ENCODE peak calls at places on chromosome 2, in seven cellular contexts. One of them, this sample, is unnamed.
A peak's percentile ranks its signal among the peaks of the same experiment; 100 is the strongest.

GRCh38 chr2:240639566-240639965 is 14.3 kb downstream of the GPR35 start:
- DNase-seq in tibial artery: no peak
- DNase-seq in CD4-positive, alpha-beta memory T cell: no peak
- DNase-seq in heart left ventricle: no peak
- DNase-seq in lung: no peak
- DNase-seq in kidney: no peak
- DNase-seq in OCI-LY7: no peak
- DNase-seq in this sample: no peak

GRCh38 chr2:104577143-104577542 is 276.8 kb upstream of the POU3F3 start:
- DNase-seq in CD4-positive, alpha-beta memory T cell: no peak
- DNase-seq in lung: no peak
- DNase-seq in tibial artery: no peak
- DNase-seq in heart left ventricle: no peak
- DNase-seq in kidney: no peak
- DNase-seq in OCI-LY7: no peak
- DNase-seq in this sample: no peak

GRCh38 chr2:149329470-149330126 is 789 bp upstream of the LYPD6 start:
- DNase-seq in OCI-LY7: no peak
- DNase-seq in kidney: peak; percentile 81
- DNase-seq in CD4-positive, alpha-beta memory T cell: no peak
- DNase-seq in heart left ventricle: no peak
- DNase-seq in lung: peak; percentile 40
- DNase-seq in tibial artery: peak; percentile 36
- DNase-seq in this sample: peak; percentile 72

GRCh38 chr2:66531156-66531555 is 96.2 kb downstream of the MEIS1 start:
- DNase-seq in kidney: no peak
- DNase-seq in CD4-positive, alpha-beta memory T cell: no peak
- DNase-seq in lung: no peak
- DNase-seq in tibial artery: no peak
- DNase-seq in OCI-LY7: no peak
- DNase-seq in heart left ventricle: no peak
- DNase-seq in this sample: no peak

GRCh38 chr2:157849591-157849990 is 26.5 kb downstream of the ACVR1 start:
- DNase-seq in heart left ventricle: no peak
- DNase-seq in CD4-positive, alpha-beta memory T cell: no peak
- DNase-seq in lung: no peak
- DNase-seq in tibial artery: no peak
- DNase-seq in kidney: no peak
- DNase-seq in OCI-LY7: no peak
- DNase-seq in this sample: no peak

GRCh38 chr2:8574196-8575010 is 107.5 kb upstream of the ID2 start:
- DNase-seq in lung: no peak
- DNase-seq in heart left ventricle: no peak
- DNase-seq in kidney: no peak
- DNase-seq in tibial artery: no peak
- DNase-seq in CD4-positive, alpha-beta memory T cell: no peak
- DNase-seq in OCI-LY7: peak; percentile 96
- DNase-seq in this sample: no peak

GRCh38 chr2:177476897-177477296 is 84.3 kb downstream of the AGPS start:
- DNase-seq in lung: no peak
- DNase-seq in heart left ventricle: no peak
- DNase-seq in kidney: no peak
- DNase-seq in tibial artery: no peak
- DNase-seq in CD4-positive, alpha-beta memory T cell: no peak
- DNase-seq in OCI-LY7: no peak
- DNase-seq in this sample: no peak

GRCh38 chr2:69525261-69525660 is 88.0 kb upstream of the NFU1 start:
- DNase-seq in lung: no peak
- DNase-seq in tibial artery: no peak
- DNase-seq in heart left ventricle: no peak
- DNase-seq in kidney: no peak
- DNase-seq in CD4-positive, alpha-beta memory T cell: no peak
- DNase-seq in OCI-LY7: no peak
- DNase-seq in this sample: no peak

GRCh38 chr2:38159621-38160020 is 83.7 kb upstream of the CYP1B1 start:
- DNase-seq in OCI-LY7: no peak
- DNase-seq in tibial artery: no peak
- DNase-seq in lung: no peak
- DNase-seq in kidney: no peak
- DNase-seq in CD4-positive, alpha-beta memory T cell: no peak
- DNase-seq in heart left ventricle: no peak
- DNase-seq in this sample: no peak

GRCh38 chr2:118689456-118689855 is 158.0 kb downstream of the EN1 start:
- DNase-seq in tibial artery: no peak
- DNase-seq in lung: no peak
- DNase-seq in CD4-positive, alpha-beta memory T cell: no peak
- DNase-seq in OCI-LY7: peak; percentile 1
- DNase-seq in kidney: no peak
- DNase-seq in heart left ventricle: no peak
- DNase-seq in this sample: peak; percentile 8

GRCh38 chr2:96977631-96978195 is 8.7 kb downstream of the FAM178B start:
- DNase-seq in tibial artery: no peak
- DNase-seq in kidney: no peak
- DNase-seq in lung: no peak
- DNase-seq in CD4-positive, alpha-beta memory T cell: peak; percentile 15
- DNase-seq in heart left ventricle: no peak
- DNase-seq in OCI-LY7: no peak
- DNase-seq in this sample: peak; percentile 57

GRCh38 chr2:240916571-240917008 is 10.5 kb downstream of the CROCC2 start:
- DNase-seq in lung: no peak
- DNase-seq in tibial artery: peak; percentile 83
- DNase-seq in OCI-LY7: no peak
- DNase-seq in CD4-positive, alpha-beta memory T cell: no peak
- DNase-seq in heart left ventricle: peak; percentile 87
- DNase-seq in kidney: peak; percentile 97
- DNase-seq in this sample: no peak

GRCh38 chr2:123808243-123808642 is 216.8 kb upstream of the CNTNAP5 start:
- DNase-seq in OCI-LY7: no peak
- DNase-seq in CD4-positive, alpha-beta memory T cell: no peak
- DNase-seq in heart left ventricle: no peak
- DNase-seq in lung: no peak
- DNase-seq in tibial artery: no peak
- DNase-seq in kidney: peak; percentile 18
- DNase-seq in this sample: peak; percentile 2

GRCh38 chr2:109356251-109357035 is 227.4 kb downstream of the SH3RF3 start:
- DNase-seq in kidney: no peak
- DNase-seq in tibial artery: no peak
- DNase-seq in lung: no peak
- DNase-seq in OCI-LY7: no peak
- DNase-seq in CD4-positive, alpha-beta memory T cell: no peak
- DNase-seq in heart left ventricle: no peak
- DNase-seq in this sample: no peak

GRCh38 chr2:152320166-152320565 is 14.8 kb upstream of the FMNL2 start:
- DNase-seq in lung: no peak
- DNase-seq in OCI-LY7: no peak
- DNase-seq in heart left ventricle: no peak
- DNase-seq in CD4-positive, alpha-beta memory T cell: no peak
- DNase-seq in kidney: no peak
- DNase-seq in tibial artery: no peak
- DNase-seq in this sample: peak; percentile 17

GRCh38 chr2:98317214-98317613 is 29.0 kb upstream of the CNGA3 start:
- DNase-seq in lung: no peak
- DNase-seq in heart left ventricle: no peak
- DNase-seq in CD4-positive, alpha-beta memory T cell: no peak
- DNase-seq in tibial artery: no peak
- DNase-seq in OCI-LY7: no peak
- DNase-seq in kidney: no peak
- DNase-seq in this sample: no peak

GRCh38 chr2:66569321-66569851 is 134.5 kb downstream of the MEIS1 start:
- DNase-seq in OCI-LY7: peak; percentile 39
- DNase-seq in kidney: no peak
- DNase-seq in lung: no peak
- DNase-seq in tibial artery: no peak
- DNase-seq in heart left ventricle: no peak
- DNase-seq in CD4-positive, alpha-beta memory T cell: no peak
- DNase-seq in this sample: peak; percentile 36

GRCh38 chr2:46801731-46802664 is 113.6 kb downstream of the MCFD2 start:
- DNase-seq in lung: peak; percentile 30
- DNase-seq in kidney: peak; percentile 75
- DNase-seq in heart left ventricle: no peak
- DNase-seq in CD4-positive, alpha-beta memory T cell: no peak
- DNase-seq in OCI-LY7: no peak
- DNase-seq in tibial artery: no peak
- DNase-seq in this sample: no peak

GRCh38 chr2:217936952-217937351 is 65.8 kb downstream of the TNS1 start:
- DNase-seq in CD4-positive, alpha-beta memory T cell: no peak
- DNase-seq in tibial artery: no peak
- DNase-seq in lung: no peak
- DNase-seq in kidney: peak; percentile 16
- DNase-seq in OCI-LY7: no peak
- DNase-seq in heart left ventricle: no peak
- DNase-seq in this sample: no peak

GRCh38 chr2:47254464-47254863 is 99.4 kb upstream of the STPG4 start:
- DNase-seq in kidney: no peak
- DNase-seq in CD4-positive, alpha-beta memory T cell: no peak
- DNase-seq in tibial artery: no peak
- DNase-seq in lung: no peak
- DNase-seq in OCI-LY7: peak; percentile 27
- DNase-seq in heart left ventricle: no peak
- DNase-seq in this sample: no peak

GRCh38 chr2:238091426-238092060 is 8.6 kb upstream of the ESPNL start:
- DNase-seq in lung: no peak
- DNase-seq in tibial artery: no peak
- DNase-seq in CD4-positive, alpha-beta memory T cell: no peak
- DNase-seq in heart left ventricle: no peak
- DNase-seq in kidney: no peak
- DNase-seq in OCI-LY7: no peak
- DNase-seq in this sample: no peak

GRCh38 chr2:101111917-101112771 is 39.0 kb downstream of the TBC1D8 start:
- DNase-seq in tibial artery: no peak
- DNase-seq in OCI-LY7: no peak
- DNase-seq in heart left ventricle: peak; percentile 84
- DNase-seq in lung: no peak
- DNase-seq in CD4-positive, alpha-beta memory T cell: no peak
- DNase-seq in kidney: no peak
- DNase-seq in this sample: no peak

GRCh38 chr2:156474316-156474715 is 38.1 kb downstream of the GPD2 start:
- DNase-seq in tibial artery: no peak
- DNase-seq in CD4-positive, alpha-beta memory T cell: no peak
- DNase-seq in kidney: no peak
- DNase-seq in OCI-LY7: no peak
- DNase-seq in lung: no peak
- DNase-seq in heart left ventricle: no peak
- DNase-seq in this sample: no peak

GRCh38 chr2:227373389-227373788 is 5.7 kb downstream of the TM4SF20 start:
- DNase-seq in kidney: no peak
- DNase-seq in OCI-LY7: no peak
- DNase-seq in lung: no peak
- DNase-seq in tibial artery: no peak
- DNase-seq in CD4-positive, alpha-beta memory T cell: no peak
- DNase-seq in heart left ventricle: no peak
- DNase-seq in this sample: no peak
- H3K4me1 ChIP-seq in kidney: no peaks in the 10 kb centered on the region
- H3K4me1 ChIP-seq in OCI-LY7: no peaks in the 10 kb centered on the region
- H3K4me1 ChIP-seq in lung: no peaks in the 10 kb centered on the region
- H3K4me1 ChIP-seq in tibial artery: no peaks in the 10 kb centered on the region
- H3K4me1 ChIP-seq in CD4-positive, alpha-beta memory T cell: no peaks in the 10 kb centered on the region
- H3K4me1 ChIP-seq in heart left ventricle: no peaks in the 10 kb centered on the region
- H3K4me1 ChIP-seq in this sample: peaks cover 6% of the 10 kb centered on the region

DNA sequence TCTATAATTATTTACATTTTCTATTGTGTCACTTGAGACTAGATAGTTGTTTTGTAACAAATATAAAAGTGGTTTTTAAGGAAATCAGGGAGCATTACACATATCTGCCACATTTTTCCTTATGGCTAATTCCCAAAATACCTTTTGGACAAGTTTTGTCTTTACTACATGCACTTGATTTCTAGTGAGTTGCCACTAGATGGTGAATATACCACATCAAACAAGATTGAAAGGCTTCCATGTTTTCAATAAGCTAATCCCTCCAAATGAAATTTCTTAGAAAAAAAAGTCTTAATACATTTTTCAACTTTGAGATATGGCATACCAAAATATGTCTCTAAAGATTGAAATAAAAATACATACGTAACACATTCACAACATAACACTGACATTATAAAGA is 9.1 kb upstream of the HIBCH start:
- DNase-seq in OCI-LY7: no peak
- DNase-seq in heart left ventricle: no peak
- DNase-seq in CD4-positive, alpha-beta memory T cell: no peak
- DNase-seq in tibial artery: no peak
- DNase-seq in kidney: no peak
- DNase-seq in lung: no peak
- DNase-seq in this sample: no peak
- H3K27ac ChIP-seq in OCI-LY7: no peak overlapping the region
- H3K27ac ChIP-seq in heart left ventricle: no peak overlapping the region
- H3K27ac ChIP-seq in CD4-positive, alpha-beta memory T cell: no peak overlapping the region
- H3K27ac ChIP-seq in tibial artery: no peak overlapping the region
- H3K27ac ChIP-seq in kidney: no peak overlapping the region
- H3K27ac ChIP-seq in lung: no peak overlapping the region
- H3K27ac ChIP-seq in this sample: no peak overlapping the region

GRCh38 chr2:173656086-173656485 is 301.4 kb downstream of the CDCA7 start:
- DNase-seq in tibial artery: no peak
- DNase-seq in kidney: no peak
- DNase-seq in heart left ventricle: no peak
- DNase-seq in OCI-LY7: no peak
- DNase-seq in CD4-positive, alpha-beta memory T cell: no peak
- DNase-seq in lung: no peak
- DNase-seq in this sample: no peak

GRCh38 chr2:173661586-173661985 is 303.6 kb downstream of the SP3 start:
- DNase-seq in OCI-LY7: no peak
- DNase-seq in heart left ventricle: no peak
- DNase-seq in lung: no peak
- DNase-seq in kidney: no peak
- DNase-seq in tibial artery: no peak
- DNase-seq in CD4-positive, alpha-beta memory T cell: no peak
- DNase-seq in this sample: no peak

GRCh38 chr2:173658946-173659371 is 304.3 kb downstream of the CDCA7 start:
- DNase-seq in tibial artery: no peak
- DNase-seq in OCI-LY7: no peak
- DNase-seq in kidney: no peak
- DNase-seq in CD4-positive, alpha-beta memory T cell: no peak
- DNase-seq in lung: no peak
- DNase-seq in heart left ventricle: no peak
- DNase-seq in this sample: no peak

GRCh38 chr2:173657996-173658717 is 303.5 kb downstream of the CDCA7 start:
- DNase-seq in tibial artery: no peak
- DNase-seq in OCI-LY7: no peak
- DNase-seq in CD4-positive, alpha-beta memory T cell: no peak
- DNase-seq in lung: no peak
- DNase-seq in heart left ventricle: peak; percentile 47
- DNase-seq in kidney: no peak
- DNase-seq in this sample: peak; percentile 64

DNA sequence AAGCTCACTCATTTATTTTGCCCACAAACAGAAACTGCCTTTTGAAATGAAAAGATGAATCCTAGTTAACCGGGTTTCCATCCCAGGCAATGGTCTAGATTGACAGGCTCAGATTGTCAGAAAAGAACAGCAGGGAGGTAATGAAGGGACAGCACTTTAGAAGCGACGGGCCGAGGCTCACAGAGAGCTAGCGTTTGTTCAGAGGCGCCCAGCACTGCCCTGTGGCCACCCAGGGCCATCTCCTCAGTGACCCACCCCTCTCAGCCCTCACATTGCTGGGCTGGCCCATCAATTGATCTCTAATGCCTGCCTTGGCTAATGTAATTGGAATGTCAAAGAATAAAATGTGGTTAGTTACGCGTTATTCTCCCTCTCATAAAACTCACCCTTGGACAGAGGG is 304.9 kb downstream of the CDCA7 start:
- DNase-seq in heart left ventricle: no peak
- DNase-seq in OCI-LY7: no peak
- DNase-seq in CD4-positive, alpha-beta memory T cell: no peak
- DNase-seq in lung: no peak
- DNase-seq in kidney: no peak
- DNase-seq in tibial artery: no peak
- DNase-seq in this sample: no peak
- H3K4me1 ChIP-seq in heart left ventricle: no peaks in the 10 kb centered on the region
- H3K4me1 ChIP-seq in OCI-LY7: no peaks in the 10 kb centered on the region
- H3K4me1 ChIP-seq in CD4-positive, alpha-beta memory T cell: no peaks in the 10 kb centered on the region
- H3K4me1 ChIP-seq in lung: no peaks in the 10 kb centered on the region
- H3K4me1 ChIP-seq in kidney: no peaks in the 10 kb centered on the region
- H3K4me1 ChIP-seq in tibial artery: no peaks in the 10 kb centered on the region
- H3K4me1 ChIP-seq in this sample: peaks cover 18% of the 10 kb centered on the region

GRCh38 chr2:239305771-239306170 is 95.0 kb downstream of the HDAC4 start:
- DNase-seq in OCI-LY7: no peak
- DNase-seq in CD4-positive, alpha-beta memory T cell: no peak
- DNase-seq in kidney: peak; percentile 46
- DNase-seq in heart left ventricle: no peak
- DNase-seq in tibial artery: peak; percentile 12
- DNase-seq in lung: no peak
- DNase-seq in this sample: peak; percentile 1
- H3K27ac ChIP-seq in OCI-LY7: no peak overlapping the region
- H3K27ac ChIP-seq in CD4-positive, alpha-beta memory T cell: no peak overlapping the region
- H3K27ac ChIP-seq in kidney: no peak overlapping the region
- H3K27ac ChIP-seq in heart left ventricle: peak overlapping the region; percentile 23
- H3K27ac ChIP-seq in tibial artery: no peak overlapping the region
- H3K27ac ChIP-seq in lung: no peak overlapping the region
- H3K27ac ChIP-seq in this sample: no peak overlapping the region